ENCODE peak calls at places on chromosomes 16 and 17, in ten cellular contexts. One of them, this sample, is unnamed.

GRCh38 chr17:30534298-30534697 is 57.1 kb downstream of the GOSR1 start:
- DNase-seq in NCI-H1092 treated with DMSO at 0.1 percent for 48 hours: no peak
- DNase-seq in fibroblast of the conjunctiva: no peak
- DNase-seq in NCI-H1436: no peak
- DNase-seq in fibroblast of pulmonary artery: no peak
- DNase-seq in tibial artery: no peak
- DNase-seq in left ventricle myocardium inferior: no peak
- DNase-seq in neural crest cell: no peak
- DNase-seq in stimulated activated naive CD4-positive, alpha-beta T cell: no peak
- DNase-seq in stimulated activated CD4-positive, alpha-beta T cell treated with anti-CD3 and anti-CD28 coated beads, Interleukin-1b, Interleukin-23, amount 100 ng/mL, for 24 hours: no peak
- DNase-seq in this sample: no peak

GRCh38 chr16:65743558-65743957 is 621.7 kb upstream of the CDH11 start:
- DNase-seq in NCI-H1092 treated with DMSO at 0.1 percent for 48 hours: no peak
- DNase-seq in stimulated activated naive CD4-positive, alpha-beta T cell: no peak
- DNase-seq in left ventricle myocardium inferior: no peak
- DNase-seq in fibroblast of the conjunctiva: no peak
- DNase-seq in fibroblast of pulmonary artery: no peak
- DNase-seq in NCI-H1436: no peak
- DNase-seq in neural crest cell: no peak
- DNase-seq in tibial artery: no peak
- DNase-seq in stimulated activated CD4-positive, alpha-beta T cell treated with anti-CD3 and anti-CD28 coated beads, Interleukin-1b, Interleukin-23, amount 100 ng/mL, for 24 hours: no peak
- DNase-seq in this sample: no peak

GRCh38 chr17:48541036-48541573 is 3.8 kb downstream of the HOXB2 start:
- DNase-seq in stimulated activated naive CD4-positive, alpha-beta T cell: peak
- DNase-seq in left ventricle myocardium inferior: no peak
- DNase-seq in tibial artery: no peak
- DNase-seq in stimulated activated CD4-positive, alpha-beta T cell treated with anti-CD3 and anti-CD28 coated beads, Interleukin-1b, Interleukin-23, amount 100 ng/mL, for 24 hours: no peak
- DNase-seq in fibroblast of pulmonary artery: no peak
- DNase-seq in NCI-H1436: no peak
- DNase-seq in fibroblast of the conjunctiva: no peak
- DNase-seq in NCI-H1092 treated with DMSO at 0.1 percent for 48 hours: no peak
- DNase-seq in neural crest cell: no peak
- DNase-seq in this sample: no peak

GRCh38 chr17:28071891-28072606 is 29.6 kb downstream of the NLK start:
- DNase-seq in neural crest cell: no peak
- DNase-seq in left ventricle myocardium inferior: no peak
- DNase-seq in tibial artery: no peak
- DNase-seq in stimulated activated naive CD4-positive, alpha-beta T cell: peak
- DNase-seq in NCI-H1092 treated with DMSO at 0.1 percent for 48 hours: no peak
- DNase-seq in fibroblast of pulmonary artery: no peak
- DNase-seq in fibroblast of the conjunctiva: no peak
- DNase-seq in NCI-H1436: no peak
- DNase-seq in stimulated activated CD4-positive, alpha-beta T cell treated with anti-CD3 and anti-CD28 coated beads, Interleukin-1b, Interleukin-23, amount 100 ng/mL, for 24 hours: no peak
- DNase-seq in this sample: no peak

GRCh38 chr16:59192551-59193199 is 458.6 kb upstream of the GOT2 start:
- DNase-seq in fibroblast of the conjunctiva: no peak
- DNase-seq in tibial artery: no peak
- DNase-seq in stimulated activated CD4-positive, alpha-beta T cell treated with anti-CD3 and anti-CD28 coated beads, Interleukin-1b, Interleukin-23, amount 100 ng/mL, for 24 hours: no peak
- DNase-seq in stimulated activated naive CD4-positive, alpha-beta T cell: peak
- DNase-seq in fibroblast of pulmonary artery: peak
- DNase-seq in NCI-H1092 treated with DMSO at 0.1 percent for 48 hours: no peak
- DNase-seq in left ventricle myocardium inferior: no peak
- DNase-seq in NCI-H1436: no peak
- DNase-seq in neural crest cell: peak
- DNase-seq in this sample: peak

GRCh38 chr17:3693829-3694231 is 2.1 kb downstream of the P2RX5 start:
- DNase-seq in tibial artery: no peak
- DNase-seq in left ventricle myocardium inferior: no peak
- DNase-seq in stimulated activated naive CD4-positive, alpha-beta T cell: no peak
- DNase-seq in fibroblast of the conjunctiva: no peak
- DNase-seq in NCI-H1092 treated with DMSO at 0.1 percent for 48 hours: no peak
- DNase-seq in fibroblast of pulmonary artery: no peak
- DNase-seq in neural crest cell: no peak
- DNase-seq in stimulated activated CD4-positive, alpha-beta T cell treated with anti-CD3 and anti-CD28 coated beads, Interleukin-1b, Interleukin-23, amount 100 ng/mL, for 24 hours: no peak
- DNase-seq in NCI-H1436: no peak
- DNase-seq in this sample: no peak

GRCh38 chr17:80851277-80851925 is 140.2 kb upstream of the CHMP6 start:
- DNase-seq in NCI-H1092 treated with DMSO at 0.1 percent for 48 hours: no peak
- DNase-seq in fibroblast of pulmonary artery: no peak
- DNase-seq in stimulated activated CD4-positive, alpha-beta T cell treated with anti-CD3 and anti-CD28 coated beads, Interleukin-1b, Interleukin-23, amount 100 ng/mL, for 24 hours: no peak
- DNase-seq in NCI-H1436: no peak
- DNase-seq in stimulated activated naive CD4-positive, alpha-beta T cell: no peak
- DNase-seq in fibroblast of the conjunctiva: no peak
- DNase-seq in tibial artery: no peak
- DNase-seq in left ventricle myocardium inferior: no peak
- DNase-seq in neural crest cell: no peak
- DNase-seq in this sample: no peak

GRCh38 chr17:60110586-60110985 is 31.9 kb upstream of the HEATR6 start:
- DNase-seq in fibroblast of the conjunctiva: no peak
- DNase-seq in NCI-H1092 treated with DMSO at 0.1 percent for 48 hours: no peak
- DNase-seq in neural crest cell: no peak
- DNase-seq in NCI-H1436: no peak
- DNase-seq in fibroblast of pulmonary artery: no peak
- DNase-seq in stimulated activated naive CD4-positive, alpha-beta T cell: no peak
- DNase-seq in stimulated activated CD4-positive, alpha-beta T cell treated with anti-CD3 and anti-CD28 coated beads, Interleukin-1b, Interleukin-23, amount 100 ng/mL, for 24 hours: no peak
- DNase-seq in tibial artery: no peak
- DNase-seq in left ventricle myocardium inferior: no peak
- DNase-seq in this sample: no peak

GRCh38 chr17:57890857-57891232 is 41.0 kb upstream of the MRPS23 start:
- DNase-seq in left ventricle myocardium inferior: no peak
- DNase-seq in neural crest cell: no peak
- DNase-seq in fibroblast of the conjunctiva: no peak
- DNase-seq in tibial artery: no peak
- DNase-seq in NCI-H1092 treated with DMSO at 0.1 percent for 48 hours: no peak
- DNase-seq in stimulated activated CD4-positive, alpha-beta T cell treated with anti-CD3 and anti-CD28 coated beads, Interleukin-1b, Interleukin-23, amount 100 ng/mL, for 24 hours: no peak
- DNase-seq in stimulated activated naive CD4-positive, alpha-beta T cell: no peak
- DNase-seq in NCI-H1436: no peak
- DNase-seq in fibroblast of pulmonary artery: no peak
- DNase-seq in this sample: no peak

GRCh38 chr16:79599837-79600635 is 501 bp downstream of the MAF start:
- DNase-seq in fibroblast of pulmonary artery: peak
- DNase-seq in tibial artery: peak
- DNase-seq in left ventricle myocardium inferior: peak
- DNase-seq in neural crest cell: peak
- DNase-seq in fibroblast of the conjunctiva: no peak
- DNase-seq in NCI-H1092 treated with DMSO at 0.1 percent for 48 hours: peak
- DNase-seq in stimulated activated naive CD4-positive, alpha-beta T cell: peak
- DNase-seq in stimulated activated CD4-positive, alpha-beta T cell treated with anti-CD3 and anti-CD28 coated beads, Interleukin-1b, Interleukin-23, amount 100 ng/mL, for 24 hours: no peak
- DNase-seq in NCI-H1436: peak
- DNase-seq in this sample: peak

GRCh38 chr17:9346296-9346926 is 229.2 kb downstream of the STX8 start:
- DNase-seq in fibroblast of the conjunctiva: no peak
- DNase-seq in stimulated activated CD4-positive, alpha-beta T cell treated with anti-CD3 and anti-CD28 coated beads, Interleukin-1b, Interleukin-23, amount 100 ng/mL, for 24 hours: no peak
- DNase-seq in fibroblast of pulmonary artery: peak
- DNase-seq in NCI-H1092 treated with DMSO at 0.1 percent for 48 hours: no peak
- DNase-seq in left ventricle myocardium inferior: no peak
- DNase-seq in tibial artery: no peak
- DNase-seq in NCI-H1436: no peak
- DNase-seq in neural crest cell: no peak
- DNase-seq in stimulated activated naive CD4-positive, alpha-beta T cell: no peak
- DNase-seq in this sample: no peak

GRCh38 chr16:62738631-62739030 is 702.4 kb upstream of the CDH8 start:
- DNase-seq in tibial artery: no peak
- DNase-seq in neural crest cell: no peak
- DNase-seq in stimulated activated naive CD4-positive, alpha-beta T cell: no peak
- DNase-seq in stimulated activated CD4-positive, alpha-beta T cell treated with anti-CD3 and anti-CD28 coated beads, Interleukin-1b, Interleukin-23, amount 100 ng/mL, for 24 hours: no peak
- DNase-seq in NCI-H1436: no peak
- DNase-seq in left ventricle myocardium inferior: no peak
- DNase-seq in fibroblast of the conjunctiva: no peak
- DNase-seq in NCI-H1092 treated with DMSO at 0.1 percent for 48 hours: no peak
- DNase-seq in fibroblast of pulmonary artery: no peak
- DNase-seq in this sample: no peak

GRCh38 chr17:78517421-78517820 is 59.8 kb downstream of the DNAH17 start:
- DNase-seq in tibial artery: no peak
- DNase-seq in neural crest cell: no peak
- DNase-seq in fibroblast of pulmonary artery: peak
- DNase-seq in NCI-H1436: no peak
- DNase-seq in fibroblast of the conjunctiva: no peak
- DNase-seq in NCI-H1092 treated with DMSO at 0.1 percent for 48 hours: no peak
- DNase-seq in stimulated activated CD4-positive, alpha-beta T cell treated with anti-CD3 and anti-CD28 coated beads, Interleukin-1b, Interleukin-23, amount 100 ng/mL, for 24 hours: no peak
- DNase-seq in left ventricle myocardium inferior: peak
- DNase-seq in stimulated activated naive CD4-positive, alpha-beta T cell: no peak
- DNase-seq in this sample: no peak

GRCh38 chr17:185445-186138 is 4.1 kb upstream of the DOC2B start:
- DNase-seq in NCI-H1092 treated with DMSO at 0.1 percent for 48 hours: no peak
- DNase-seq in stimulated activated CD4-positive, alpha-beta T cell treated with anti-CD3 and anti-CD28 coated beads, Interleukin-1b, Interleukin-23, amount 100 ng/mL, for 24 hours: peak
- DNase-seq in stimulated activated naive CD4-positive, alpha-beta T cell: no peak
- DNase-seq in fibroblast of pulmonary artery: no peak
- DNase-seq in left ventricle myocardium inferior: no peak
- DNase-seq in NCI-H1436: no peak
- DNase-seq in tibial artery: no peak
- DNase-seq in fibroblast of the conjunctiva: no peak
- DNase-seq in neural crest cell: no peak
- DNase-seq in this sample: no peak

GRCh38 chr17:21007646-21008045 is 35.2 kb downstream of the USP22 start:
- DNase-seq in fibroblast of the conjunctiva: no peak
- DNase-seq in stimulated activated CD4-positive, alpha-beta T cell treated with anti-CD3 and anti-CD28 coated beads, Interleukin-1b, Interleukin-23, amount 100 ng/mL, for 24 hours: no peak
- DNase-seq in NCI-H1092 treated with DMSO at 0.1 percent for 48 hours: no peak
- DNase-seq in stimulated activated naive CD4-positive, alpha-beta T cell: no peak
- DNase-seq in fibroblast of pulmonary artery: no peak
- DNase-seq in left ventricle myocardium inferior: no peak
- DNase-seq in neural crest cell: no peak
- DNase-seq in tibial artery: no peak
- DNase-seq in NCI-H1436: no peak
- DNase-seq in this sample: no peak

GRCh38 chr17:68053237-68054030 is 17.9 kb downstream of the KPNA2 start:
- DNase-seq in fibroblast of pulmonary artery: peak
- DNase-seq in NCI-H1092 treated with DMSO at 0.1 percent for 48 hours: no peak
- DNase-seq in stimulated activated CD4-positive, alpha-beta T cell treated with anti-CD3 and anti-CD28 coated beads, Interleukin-1b, Interleukin-23, amount 100 ng/mL, for 24 hours: no peak
- DNase-seq in neural crest cell: no peak
- DNase-seq in fibroblast of the conjunctiva: peak
- DNase-seq in stimulated activated naive CD4-positive, alpha-beta T cell: no peak
- DNase-seq in left ventricle myocardium inferior: peak
- DNase-seq in NCI-H1436: no peak
- DNase-seq in tibial artery: peak
- DNase-seq in this sample: no peak

GRCh38 chr16:84982434-84982833 is 28.9 kb downstream of the ZDHHC7 start:
- DNase-seq in NCI-H1436: no peak
- DNase-seq in fibroblast of pulmonary artery: no peak
- DNase-seq in stimulated activated CD4-positive, alpha-beta T cell treated with anti-CD3 and anti-CD28 coated beads, Interleukin-1b, Interleukin-23, amount 100 ng/mL, for 24 hours: no peak
- DNase-seq in NCI-H1092 treated with DMSO at 0.1 percent for 48 hours: no peak
- DNase-seq in tibial artery: no peak
- DNase-seq in stimulated activated naive CD4-positive, alpha-beta T cell: no peak
- DNase-seq in left ventricle myocardium inferior: no peak
- DNase-seq in neural crest cell: no peak
- DNase-seq in fibroblast of the conjunctiva: no peak
- DNase-seq in this sample: no peak

GRCh38 chr16:9847146-9847545 is 335.1 kb downstream of the GRIN2A start:
- DNase-seq in NCI-H1436: no peak
- DNase-seq in tibial artery: no peak
- DNase-seq in stimulated activated naive CD4-positive, alpha-beta T cell: no peak
- DNase-seq in left ventricle myocardium inferior: no peak
- DNase-seq in fibroblast of the conjunctiva: no peak
- DNase-seq in NCI-H1092 treated with DMSO at 0.1 percent for 48 hours: no peak
- DNase-seq in neural crest cell: no peak
- DNase-seq in stimulated activated CD4-positive, alpha-beta T cell treated with anti-CD3 and anti-CD28 coated beads, Interleukin-1b, Interleukin-23, amount 100 ng/mL, for 24 hours: no peak
- DNase-seq in fibroblast of pulmonary artery: no peak
- DNase-seq in this sample: no peak

GRCh38 chr16:66291833-66292232 is 74.7 kb upstream of the CDH5 start:
- DNase-seq in NCI-H1436: no peak
- DNase-seq in fibroblast of pulmonary artery: no peak
- DNase-seq in neural crest cell: no peak
- DNase-seq in stimulated activated CD4-positive, alpha-beta T cell treated with anti-CD3 and anti-CD28 coated beads, Interleukin-1b, Interleukin-23, amount 100 ng/mL, for 24 hours: no peak
- DNase-seq in fibroblast of the conjunctiva: no peak
- DNase-seq in left ventricle myocardium inferior: no peak
- DNase-seq in stimulated activated naive CD4-positive, alpha-beta T cell: no peak
- DNase-seq in NCI-H1092 treated with DMSO at 0.1 percent for 48 hours: no peak
- DNase-seq in tibial artery: no peak
- DNase-seq in this sample: no peak

This sample was measured in ACHN.